ENCODE peak calls at places on chromosomes 13 and 19, in four cellular contexts. F is left ventricle myocardium inferior, X is A549, K is uterus. Y is an unnamed sample.

GRCh38 chr13:100517135-100517534 is 71.5 kb downstream of the GGACT start:
- DNase-seq in F (no peak), X (peak), K (no peak), Y (peak)

GRCh38 chr13:55627221-55627620 is 1513.5 kb upstream of the PRR20A start:
- DNase-seq in F (no peak), X (no peak), K (no peak), Y (no peak)

GRCh38 chr13:114213980-114214379 is 20.7 kb upstream of the CDC16 start:
- DNase-seq in F (no peak), X (no peak), K (no peak), Y (no peak)

GRCh38 chr19:40719414-40719894 is 2.5 kb downstream of the ITPKC start:
- DNase-seq in F (no peak), X (no peak), K (no peak), Y (no peak)

GRCh38 chr19:47111081-47111589 is 2.4 kb downstream of the ZC3H4 start:
- DNase-seq in F (no peak), X (no peak), K (peak), Y (no peak)

GRCh38 chr19:48493718-48494515 is 17.7 kb downstream of the LMTK3 start:
- DNase-seq in F (no peak), X (no peak), K (no peak), Y (no peak)

GRCh38 chr13:99528547-99528946 is 27.3 kb downstream of the TM9SF2 start:
- DNase-seq in F (no peak), X (no peak), K (no peak), Y (no peak)

GRCh38 chr13:39931505-39931904 is 276.0 kb downstream of the COG6 start:
- DNase-seq in F (no peak), X (no peak), K (no peak), Y (no peak)

GRCh38 chr19:11560404-11560988 is 1.5 kb upstream of the ELOF1 start:
- DNase-seq in F (no peak), X (no peak), K (no peak), Y (peak)

GRCh38 chr19:48443731-48444128 is 2.1 kb upstream of the GRWD1 start:
- DNase-seq in F (no peak), X (no peak), K (no peak), Y (no peak)

GRCh38 chr13:62356977-62357376 is 941.3 kb upstream of the PCDH20 start:
- DNase-seq in F (no peak), X (no peak), K (no peak), Y (no peak)

GRCh38 chr19:33679696-33680095 is 57.9 kb downstream of the CHST8 start:
- DNase-seq in F (no peak), X (no peak), K (no peak), Y (no peak)

GRCh38 chr19:35757231-35757748 is 461 bp upstream of the HSPB6 start:
- DNase-seq in F (peak), X (peak), K (peak), Y (peak)

GRCh38 chr19:14135985-14136508 is 342 bp downstream of the ASF1B start:
- DNase-seq in F (no peak), X (no peak), K (no peak), Y (no peak)

GRCh38 chr13:77345150-77345780 is 18.4 kb upstream of the MYCBP2 start:
- DNase-seq in F (no peak), X (no peak), K (no peak), Y (no peak)

GRCh38 chr13:89878904-89879303 is 1468.6 kb upstream of the MIR17HG start:
- DNase-seq in F (no peak), X (no peak), K (no peak), Y (no peak)

GRCh38 chr19:55638864-55639359 is 1.9 kb upstream of the ZNF580 start:
- DNase-seq in F (no peak), X (peak), K (no peak), Y (peak)

GRCh38 chr19:35513231-35513974 is at the start of gene DMKN:
- DNase-seq in F (no peak), X (no peak), K (no peak), Y (no peak)

DNA sequence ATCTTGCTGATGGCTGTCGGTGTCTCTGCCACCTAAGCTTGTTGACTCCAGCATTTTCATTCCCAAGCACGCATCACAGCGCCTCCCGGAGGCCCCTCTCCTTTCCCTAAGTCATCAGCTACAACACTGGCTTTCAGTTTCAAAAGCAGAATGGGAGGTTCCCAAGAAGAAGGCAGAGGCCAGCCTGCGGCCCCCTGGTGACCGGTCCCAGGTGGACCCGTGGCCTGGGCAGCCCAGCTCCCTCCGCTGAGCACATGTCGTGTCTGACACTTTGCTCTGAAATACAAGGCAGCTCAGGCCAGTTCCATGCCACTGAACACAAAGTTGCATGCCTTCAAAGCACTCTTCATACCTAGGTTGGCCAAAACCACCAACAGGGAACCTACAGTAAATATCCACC is 8.5 kb downstream of the MLLT1 start:
- DNase-seq in F (no peak), X (no peak), K (no peak), Y (no peak)
- TF ChIP-seq CTCF in F (peak), X (no peak), K (peak), Y (no peak)

GRCh38 chr13:33610471-33611015 is 207.4 kb upstream of the RFC3 start:
- DNase-seq in F (peak), X (no peak), K (no peak), Y (no peak)

GRCh38 chr13:33611016-33611805 is 206.7 kb upstream of the RFC3 start:
- DNase-seq in F (peak), X (no peak), K (peak), Y (no peak)

GRCh38 chr13:33606692-33607091 is 211.3 kb upstream of the RFC3 start:
- DNase-seq in F (no peak), X (no peak), K (no peak), Y (peak)
- TF ChIP-seq CTCF in F (no peak), X (peak), K (no peak), Y (peak)

DNA sequence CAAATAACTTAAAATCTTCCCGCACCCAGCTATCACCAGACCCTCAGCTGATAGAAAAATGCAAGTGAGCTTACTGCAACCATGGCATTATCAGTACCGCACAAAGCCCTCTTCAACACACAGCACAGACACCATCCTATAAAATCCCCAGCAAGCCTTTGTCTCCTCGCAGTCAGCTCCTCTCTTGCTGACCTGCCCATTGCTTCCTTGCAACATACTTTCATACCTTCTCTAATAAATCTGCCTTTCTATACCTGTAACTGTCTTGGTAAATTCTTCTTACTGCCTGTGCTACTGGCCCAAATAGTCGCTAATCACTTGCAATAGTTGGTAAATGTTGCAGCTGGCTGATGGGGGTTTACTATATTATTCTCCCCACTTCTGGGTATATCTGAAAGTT is 43.3 kb upstream of the FARP1 start:
- DNase-seq in F (no peak), X (no peak), K (no peak), Y (no peak)
- TF ChIP-seq CTCF in F (no peak), X (no peak), K (no peak), Y (no peak)

GRCh38 chr19:52464798-52465470 is 11.6 kb downstream of the ZNF578 start:
- DNase-seq in F (no peak), X (peak), K (no peak), Y (peak)
- TF ChIP-seq CTCF in F (no peak), X (no peak), K (no peak), Y (peak)

GRCh38 chr13:109273326-109273751 is 513.0 kb downstream of the IRS2 start:
- DNase-seq in F (no peak), X (no peak), K (no peak), Y (no peak)

GRCh38 chr13:109274188-109274821 is 512.1 kb downstream of the IRS2 start:
- DNase-seq in F (no peak), X (no peak), K (no peak), Y (peak)

GRCh38 chr13:109275390-109275789 is 511.0 kb downstream of the IRS2 start:
- DNase-seq in F (no peak), X (no peak), K (no peak), Y (no peak)

GRCh38 chr13:109276261-109276660 is 510.1 kb downstream of the IRS2 start:
- DNase-seq in F (no peak), X (no peak), K (no peak), Y (no peak)

DNA sequence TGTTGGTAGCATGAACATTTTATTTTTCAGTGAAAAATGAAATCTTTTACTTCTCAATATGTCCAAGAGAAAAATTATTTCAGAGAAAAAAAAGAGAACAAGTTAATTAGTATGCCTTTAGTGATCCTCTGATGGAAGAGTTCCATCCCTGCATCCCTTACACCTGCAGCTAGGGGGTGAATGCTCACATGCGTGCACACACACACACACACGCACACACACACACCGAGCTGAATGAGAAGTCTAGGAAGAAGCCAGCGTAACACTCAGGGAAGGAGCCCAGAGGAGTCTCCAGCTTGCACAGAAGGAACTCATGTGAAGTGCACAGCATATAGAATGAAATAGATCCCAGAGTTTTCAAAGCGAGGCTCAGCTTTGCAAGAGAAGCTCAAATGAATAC is 510.5 kb downstream of the IRS2 start:
- DNase-seq in F (no peak), X (no peak), K (no peak), Y (peak)
- TF ChIP-seq CTCF in F (no peak), X (no peak), K (no peak), Y (no peak)

GRCh38 chr19:5006201-5006600 is 37.3 kb downstream of the KDM4B start:
- DNase-seq in F (no peak), X (no peak), K (no peak), Y (no peak)
- TF ChIP-seq CTCF in F (no peak), X (no peak), K (no peak), Y (no peak)

GRCh38 chr19:1220452-1221037 is 15.0 kb downstream of the STK11 start:
- DNase-seq in F (no peak), X (no peak), K (no peak), Y (no peak)
- TF ChIP-seq CTCF in F (no peak), X (peak), K (no peak), Y (no peak)

DNA sequence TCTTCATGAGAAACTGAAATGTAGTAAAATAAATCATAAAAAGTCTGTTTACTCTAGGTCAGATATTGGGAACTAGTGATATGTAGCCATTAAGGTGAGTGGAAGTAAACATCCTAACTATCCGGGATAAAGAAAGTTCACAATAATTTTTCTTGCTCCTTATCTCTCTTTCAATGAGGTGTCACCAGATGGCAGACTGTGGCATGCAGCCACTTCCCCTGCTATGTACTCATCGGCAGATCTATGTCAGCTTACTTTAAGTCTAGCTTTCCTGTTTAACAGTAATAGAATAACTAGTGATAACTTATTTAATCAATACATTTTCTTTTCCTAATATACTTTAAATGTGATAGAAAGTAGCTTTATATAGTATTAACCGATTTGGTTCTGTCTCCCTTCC is 181.9 kb downstream of the NDFIP2 start:
- DNase-seq in F (peak), X (no peak), K (no peak), Y (no peak)
- TF ChIP-seq CTCF in F (no peak), X (no peak), K (no peak), Y (no peak)

GRCh38 chr13:112967666-112968379 is 1.2 kb upstream of the MCF2L start:
- DNase-seq in F (no peak), X (no peak), K (no peak), Y (peak)

GRCh38 chr13:112968910-112969691 is at the start of gene MCF2L:
- DNase-seq in F (peak), X (peak), K (no peak), Y (peak)

GRCh38 chr13:112969692-112970338 is 801 bp downstream of the MCF2L start:
- DNase-seq in F (no peak), X (no peak), K (no peak), Y (peak)

GRCh38 chr13:112966776-112967175 is 2.2 kb upstream of the MCF2L start:
- DNase-seq in F (no peak), X (no peak), K (no peak), Y (no peak)

DNA sequence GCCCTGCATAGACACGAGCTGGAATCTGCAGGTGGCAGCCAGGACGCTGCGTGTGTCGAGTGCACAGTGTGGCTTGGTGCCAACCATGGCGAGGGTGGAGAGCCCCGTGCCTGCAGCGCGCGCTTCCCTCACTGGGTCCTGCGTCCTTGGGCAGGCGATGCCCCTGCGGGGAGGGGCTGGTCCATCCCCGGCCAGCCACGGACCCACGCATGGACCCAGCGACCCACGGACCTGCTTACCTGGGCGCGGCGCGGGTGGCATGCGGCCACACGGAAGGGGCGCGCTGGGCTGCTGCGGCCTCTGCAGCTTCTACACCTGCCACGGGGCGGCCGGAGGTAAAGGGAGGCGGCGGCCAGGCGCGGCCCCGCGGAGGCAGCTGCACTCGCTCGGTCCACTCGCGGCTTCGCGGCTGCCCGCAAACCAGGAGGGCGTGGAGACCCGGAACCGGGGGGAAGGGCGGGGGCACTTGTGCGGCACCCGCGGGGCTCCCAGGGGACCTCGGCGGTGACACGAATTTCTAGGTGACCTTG is 569 bp upstream of the MCF2L start:
- DNase-seq in F (peak), X (peak), K (no peak), Y (peak)
- TF ChIP-seq CTCF in F (peak), X (no peak), K (no peak), Y (peak)

DNA sequence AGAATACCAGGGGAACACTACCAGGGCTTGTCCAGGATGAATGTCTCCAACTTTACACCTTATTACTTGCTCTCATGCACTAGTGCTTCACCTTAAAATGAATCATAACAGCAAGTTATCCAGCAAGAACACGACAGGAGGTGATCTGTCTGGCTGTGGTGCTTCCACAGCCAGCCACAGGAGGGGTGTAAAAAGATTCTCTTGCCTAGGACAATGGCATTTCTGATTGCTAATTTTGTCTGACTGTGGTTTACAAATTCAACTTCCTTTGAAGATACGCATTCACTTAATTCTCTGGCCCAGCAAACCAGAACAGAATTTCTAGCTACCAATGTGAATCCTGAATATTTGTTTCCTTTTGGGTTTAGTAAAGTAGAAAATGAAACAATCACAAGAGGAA is 23.1 kb upstream of the COG3 start:
- DNase-seq in F (no peak), X (no peak), K (no peak), Y (peak)
- TF ChIP-seq CTCF in F (peak), X (no peak), K (no peak), Y (peak)

Y was measured in Caco-2.